ENCODE peak calls at places on chromosomes 6 and 20, in six cellular contexts. A is HepG2, Q is GM12878, K is K562, E is GM12891, T is H1. J is an unnamed sample.

GRCh38 chr20:38117635-38118034 is 47.4 kb downstream of the TGM2 start:
- DNase-seq in T (no peak), A (peak; percentile 70), Q (no peak), K (no peak), E (no peak), J (no peak)

GRCh38 chr6:107786179-107786578 is 37.9 kb downstream of the SCML4 start:
- DNase-seq in E (no peak), A (no peak), T (no peak), K (no peak), Q (no peak), J (no peak)

GRCh38 chr20:37881601-37882343 is 21.2 kb upstream of the VSTM2L start:
- DNase-seq in A (no peak), Q (no peak), T (no peak), E (no peak), K (no peak), J (no peak)

GRCh38 chr6:112877134-112878100 is 530.3 kb downstream of the RFPL4B start:
- DNase-seq in Q (no peak), T (no peak), A (no peak), K (no peak), E (no peak), J (no peak)

GRCh38 chr6:43093361-43094289 is 17.5 kb downstream of the PTK7 start:
- DNase-seq in Q (no peak), A (peak; percentile 93), K (peak; percentile 68), E (no peak), T (no peak), J (no peak)

GRCh38 chr6:157267654-157268053 is 55.7 kb downstream of the TMEM242 start:
- DNase-seq in T (no peak), A (no peak), Q (no peak), K (no peak), E (no peak), J (no peak)

GRCh38 chr20:51496964-51497363 is 45.6 kb downstream of the NFATC2 start:
- DNase-seq in A (no peak), T (no peak), E (no peak), K (no peak), Q (no peak), J (no peak)

GRCh38 chr6:169247419-169247818 is 6.2 kb downstream of the THBS2 start:
- DNase-seq in K (no peak), E (no peak), A (no peak), T (no peak), Q (no peak), J (no peak)

GRCh38 chr20:24990810-24991252 is 1.7 kb downstream of the APMAP start:
- DNase-seq in E (no peak), T (no peak), A (no peak), Q (no peak), K (no peak), J (no peak)

GRCh38 chr20:3123542-3123941 is 36.1 kb downstream of the FASTKD5 start:
- DNase-seq in T (no peak), Q (no peak), A (no peak), K (no peak), E (no peak), J (no peak)

GRCh38 chr20:47743671-47744070 is 41.6 kb downstream of the SULF2 start:
- DNase-seq in Q (no peak), A (no peak), T (no peak), E (no peak), K (no peak), J (no peak)

GRCh38 chr6:1129141-1129540 is 182.8 kb upstream of the FOXQ1 start:
- DNase-seq in K (no peak), E (no peak), A (no peak), T (no peak), Q (no peak), J (no peak)

GRCh38 chr6:169139179-169139971 is 114.3 kb downstream of the THBS2 start:
- DNase-seq in T (no peak), A (no peak), E (no peak), K (no peak), Q (no peak), J (no peak)

GRCh38 chr6:36610041-36610440 is 15.9 kb downstream of the SRSF3 start:
- DNase-seq in Q (no peak), A (no peak), T (no peak), E (no peak), K (no peak), J (no peak)

GRCh38 chr20:56575961-56576360 is 42.9 kb downstream of the FAM209B start:
- DNase-seq in K (no peak), E (no peak), A (no peak), T (no peak), Q (no peak), J (no peak)

GRCh38 chr6:127118505-127119360 is at the start of gene RSPO3:
- DNase-seq in K (no peak), Q (no peak), E (peak; percentile 17), A (no peak), T (no peak), J (peak; percentile 13)

GRCh38 chr6:25670208-25670607 is 18.2 kb downstream of the SCGN start:
- DNase-seq in T (no peak), Q (no peak), E (no peak), A (peak; percentile 31), K (no peak), J (no peak)

GRCh38 chr20:48791014-48791413 is 36.8 kb downstream of the PREX1 start:
- DNase-seq in K (no peak), E (no peak), Q (no peak), T (no peak), A (no peak), J (no peak)

GRCh38 chr20:17620371-17621228 is 50.7 kb downstream of the DSTN start:
- DNase-seq in K (no peak), Q (no peak), T (no peak), E (peak; percentile 7), A (no peak), J (peak; percentile 14)

GRCh38 chr20:25499855-25500434 is 85.4 kb downstream of the NINL start:
- DNase-seq in T (no peak), E (no peak), A (no peak), Q (no peak), K (no peak), J (no peak)

GRCh38 chr6:125188037-125188436 is 34.5 kb downstream of the TPD52L1 start:
- DNase-seq in T (no peak), K (no peak), E (no peak), A (no peak), Q (no peak), J (no peak)

DNA sequence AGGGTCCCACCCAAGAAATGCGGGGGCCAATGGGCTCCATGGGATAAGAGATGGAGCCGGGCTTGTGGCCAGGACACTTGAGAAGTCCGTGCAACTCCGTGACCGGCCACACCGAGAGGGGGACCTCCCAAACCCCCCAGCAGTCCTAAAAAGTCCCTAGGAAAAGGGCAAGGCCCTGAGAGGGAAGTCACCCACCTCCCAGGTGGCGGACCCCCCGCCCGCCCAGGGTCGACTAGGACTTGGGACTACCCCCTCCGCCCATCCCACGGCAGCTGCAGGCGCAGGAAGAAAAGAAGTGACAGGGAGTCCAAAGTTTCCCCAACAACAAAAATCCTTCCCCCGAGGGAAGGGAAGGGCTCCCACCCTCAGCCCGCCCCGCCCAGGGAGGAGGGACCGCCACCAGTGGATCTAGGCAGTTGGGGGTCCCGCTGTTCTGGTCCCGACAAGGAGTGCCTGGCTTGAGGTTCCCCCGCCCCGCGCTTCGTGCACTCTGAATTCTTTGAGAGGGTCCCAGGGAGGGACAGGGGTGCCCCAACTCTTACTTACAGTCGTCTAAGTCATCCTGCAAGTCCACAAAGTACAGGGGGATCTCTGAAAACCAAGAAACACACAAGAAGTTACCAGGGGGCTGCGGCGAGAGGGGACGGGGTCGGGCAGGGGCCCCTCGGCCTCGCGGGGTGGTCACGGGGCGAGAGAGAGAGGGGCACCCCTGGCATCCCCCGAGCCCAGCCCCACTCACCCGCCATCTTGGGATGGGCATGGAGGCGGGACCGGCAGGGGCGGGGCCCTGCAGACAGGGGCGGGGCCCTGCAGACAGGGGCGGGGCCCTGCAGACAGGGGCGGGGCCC is 611 bp upstream of the RAB22A start:
- DNase-seq in Q (no peak), E (peak; percentile 66), K (peak; percentile 84), T (no peak), A (no peak), J (peak; percentile 63)
- TF ChIP-seq POLR2A in Q (peak; percentile 71), E (no peak), K (peak; percentile 73), T (peak; percentile 89), A (no peak), J (peak; percentile 60)

GRCh38 chr20:14446446-14446845 is 109.0 kb upstream of the FLRT3 start:
- DNase-seq in E (no peak), T (no peak), K (no peak), Q (no peak), A (no peak), J (no peak)

GRCh38 chr20:14444106-14444505 is 106.7 kb upstream of the FLRT3 start:
- DNase-seq in Q (no peak), T (no peak), A (no peak), K (no peak), E (no peak), J (no peak)

GRCh38 chr20:14445902-14446301 is 108.5 kb upstream of the FLRT3 start:
- DNase-seq in T (no peak), K (no peak), A (no peak), E (no peak), Q (no peak), J (no peak)

GRCh38 chr20:14449323-14449722 is 111.9 kb upstream of the FLRT3 start:
- DNase-seq in A (no peak), K (no peak), Q (no peak), T (no peak), E (no peak), J (no peak)

DNA sequence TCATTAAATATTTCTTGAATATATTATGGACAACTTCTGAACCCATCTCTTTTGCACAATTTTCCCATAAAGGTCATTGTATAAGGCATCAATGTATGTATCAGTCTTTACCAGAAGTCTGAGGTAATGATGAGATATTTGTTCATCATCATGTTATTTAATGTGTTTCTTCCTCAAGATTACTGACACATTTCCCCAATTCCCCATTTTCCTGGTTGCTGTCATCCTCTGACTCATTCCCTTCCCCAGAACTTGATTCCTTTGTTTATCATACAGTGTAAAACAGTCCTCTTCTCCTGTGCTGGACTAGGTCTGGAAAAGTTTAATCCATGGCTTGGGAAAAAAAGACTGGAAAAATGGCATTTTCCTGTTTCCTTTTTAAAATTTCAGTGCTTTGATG is 107.9 kb upstream of the FLRT3 start:
- DNase-seq in T (no peak), Q (no peak), K (no peak), A (no peak), E (no peak), J (no peak)
- TF ChIP-seq TAF1 in T (no peak), Q (no peak), K (no peak), A (no peak), E (no peak), J (no peak)

GRCh38 chr6:31968791-31969711 is 2.9 kb downstream of the DXO start:
- DNase-seq in Q (no peak), E (no peak), A (no peak), K (no peak), T (no peak), J (no peak)

GRCh38 chr6:31971279-31971992 is 502 bp downstream of the DXO start:
- DNase-seq in T (no peak), E (no peak), Q (no peak), A (no peak), K (no peak), J (peak; percentile 29)

GRCh38 chr6:31971993-31972708 is at the start of gene DXO:
- DNase-seq in T (peak; percentile 80), E (peak; percentile 99), Q (peak; percentile 94), K (peak; percentile 98), A (peak; percentile 98), J (peak; percentile 99)

GRCh38 chr6:31969712-31970603 is 2.0 kb downstream of the DXO start:
- DNase-seq in Q (no peak), K (peak; percentile 42), T (no peak), E (no peak), A (no peak), J (no peak)

GRCh38 chr6:31970604-31971271 is 1.2 kb downstream of the DXO start:
- DNase-seq in K (no peak), E (no peak), T (no peak), A (no peak), Q (no peak), J (no peak)
- TF ChIP-seq POLR2A in K (no peak), E (no peak), T (no peak), A (peak; percentile 17), Q (peak; percentile 41), J (no peak)

GRCh38 chr20:58312836-58313235 is 3.3 kb downstream of the RAB22A start:
- DNase-seq in K (no peak), E (no peak), A (no peak), T (no peak), Q (no peak), J (no peak)
- TF ChIP-seq TAF1 in K (no peak), E (no peak), A (no peak), T (no peak), Q (no peak), J (no peak)

J was measured in GM12892.